ENCODE peak calls at places on chromosomes 5 and 9, in seven cellular contexts. K is esophagus muscularis mucosa, B is gastrocnemius medialis, N is lower leg skin, F is ovary, D is IMR-90, G is right lobe of liver. W is an unnamed sample.

GRCh38 chr9:95528908-95529502 is 12.2 kb upstream of the PTCH1 start:
- DNase-seq in K (no peak), B (no peak), N (no peak), F (no peak), D (no peak), G (no peak), W (no peak)

GRCh38 chr9:121610638-121610953 is 40.8 kb upstream of the DAB2IP start:
- DNase-seq in K (no peak), B (no peak), N (no peak), F (no peak), D (no peak), G (no peak), W (no peak)

GRCh38 chr5:94326579-94326978 is 291.8 kb downstream of the KIAA0825 start:
- DNase-seq in K (no peak), B (no peak), N (no peak), F (no peak), D (no peak), G (no peak), W (no peak)

GRCh38 chr9:83940590-83941303 is 19.5 kb upstream of the KIF27 start:
- DNase-seq in K (no peak), B (no peak), N (no peak), F (no peak), D (no peak), G (no peak), W (no peak)

GRCh38 chr9:97636903-97637302 is 3.3 kb downstream of the NCBP1 start:
- DNase-seq in K (no peak), B (no peak), N (no peak), F (no peak), D (no peak), G (no peak), W (no peak)

GRCh38 chr9:107019216-107019615 is 156.2 kb downstream of the ZNF462 start:
- DNase-seq in K (peak; percentile 80), B (no peak), N (no peak), F (no peak), D (peak; percentile 64), G (no peak), W (no peak)

GRCh38 chr5:140633081-140633471 is at the start of gene CD14:
- DNase-seq in K (peak; percentile 94), B (peak; percentile 36), N (peak; percentile 92), F (peak; percentile 46), D (no peak), G (peak; percentile 85), W (peak; percentile 32)

GRCh38 chr5:13944564-13945195 is at the start of gene DNAH5:
- DNase-seq in K (no peak), B (no peak), N (no peak), F (no peak), D (peak; percentile 71), G (no peak), W (no peak)

GRCh38 chr9:134855900-134856377 is 24.7 kb upstream of the FCN2 start:
- DNase-seq in K (no peak), B (no peak), N (no peak), F (no peak), D (no peak), G (peak; percentile 30), W (no peak)

GRCh38 chr9:70352356-70352755 is 62.1 kb downstream of the KLF9 start:
- DNase-seq in K (no peak), B (no peak), N (no peak), F (no peak), D (peak; percentile 81), G (no peak), W (no peak)

GRCh38 chr9:21833090-21833801 is 30.8 kb downstream of the MTAP start:
- DNase-seq in K (no peak), B (no peak), N (no peak), F (no peak), D (no peak), G (no peak), W (no peak)

GRCh38 chr9:111232997-111233790 is 96.8 kb downstream of the OR2K2 start:
- DNase-seq in K (no peak), B (no peak), N (no peak), F (no peak), D (no peak), G (no peak), W (no peak)

GRCh38 chr9:86563350-86563749 is 209.1 kb upstream of the TUT7 start:
- DNase-seq in K (no peak), B (no peak), N (no peak), F (no peak), D (peak; percentile 73), G (no peak), W (no peak)

GRCh38 chr5:34494111-34494755 is 161.9 kb upstream of the RAI14 start:
- DNase-seq in K (no peak), B (no peak), N (no peak), F (no peak), D (peak; percentile 87), G (no peak), W (no peak)

GRCh38 chr5:54725391-54726280 is 208.1 kb downstream of the SNX18 start:
- DNase-seq in K (peak; percentile 88), B (no peak), N (no peak), F (no peak), D (peak; percentile 54), G (no peak), W (no peak)

GRCh38 chr5:5235685-5236084 is 95.6 kb downstream of the ADAMTS16 start:
- DNase-seq in K (no peak), B (no peak), N (no peak), F (no peak), D (no peak), G (no peak), W (no peak)

GRCh38 chr5:175823731-175824525 is 47.5 kb upstream of the CPLX2 start:
- DNase-seq in K (no peak), B (no peak), N (no peak), F (no peak), D (no peak), G (no peak), W (no peak)

GRCh38 chr5:110371725-110372041 is 354.8 kb downstream of the TMEM232 start:
- DNase-seq in K (no peak), B (no peak), N (no peak), F (no peak), D (no peak), G (no peak), W (no peak)

GRCh38 chr5:151615431-151615830 is 24.3 kb upstream of the FAT2 start:
- DNase-seq in K (no peak), B (no peak), N (no peak), F (no peak), D (no peak), G (no peak), W (no peak)

GRCh38 chr5:125484272-125485002 is 738.0 kb upstream of the ZNF608 start:
- DNase-seq in K (no peak), B (peak; percentile 84), N (peak; percentile 86), F (peak; percentile 51), D (peak; percentile 93), G (no peak), W (peak; percentile 82)

DNA sequence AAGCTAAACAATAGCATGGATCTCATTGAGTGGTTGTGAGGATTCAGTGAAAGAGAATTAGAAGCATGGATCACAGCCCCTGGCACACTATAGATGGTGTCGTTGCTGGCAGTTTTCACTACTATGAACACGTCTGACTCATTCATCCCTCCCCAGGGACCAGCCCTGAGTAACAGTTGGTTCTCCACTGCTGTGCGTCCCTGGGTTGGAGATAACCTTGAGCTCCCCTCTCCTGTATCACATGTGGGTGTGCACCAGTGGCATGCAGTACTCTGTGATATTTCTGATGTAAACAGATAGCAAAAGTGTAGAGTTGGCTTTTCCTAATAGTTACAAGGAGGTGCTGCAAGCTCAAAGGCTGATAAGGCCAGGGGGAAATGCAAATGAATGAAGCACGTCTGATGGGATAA is 8.8 kb upstream of the LCP2 start:
- DNase-seq in K (no peak), B (peak; percentile 37), N (no peak), F (peak; percentile 70), D (peak; percentile 0), G (no peak), W (peak; percentile 70)
- TF ChIP-seq POLR2A in K (no peak), B (no peak), N (no peak), F (no peak), D (no peak), G (no peak), W (no peak)

DNA sequence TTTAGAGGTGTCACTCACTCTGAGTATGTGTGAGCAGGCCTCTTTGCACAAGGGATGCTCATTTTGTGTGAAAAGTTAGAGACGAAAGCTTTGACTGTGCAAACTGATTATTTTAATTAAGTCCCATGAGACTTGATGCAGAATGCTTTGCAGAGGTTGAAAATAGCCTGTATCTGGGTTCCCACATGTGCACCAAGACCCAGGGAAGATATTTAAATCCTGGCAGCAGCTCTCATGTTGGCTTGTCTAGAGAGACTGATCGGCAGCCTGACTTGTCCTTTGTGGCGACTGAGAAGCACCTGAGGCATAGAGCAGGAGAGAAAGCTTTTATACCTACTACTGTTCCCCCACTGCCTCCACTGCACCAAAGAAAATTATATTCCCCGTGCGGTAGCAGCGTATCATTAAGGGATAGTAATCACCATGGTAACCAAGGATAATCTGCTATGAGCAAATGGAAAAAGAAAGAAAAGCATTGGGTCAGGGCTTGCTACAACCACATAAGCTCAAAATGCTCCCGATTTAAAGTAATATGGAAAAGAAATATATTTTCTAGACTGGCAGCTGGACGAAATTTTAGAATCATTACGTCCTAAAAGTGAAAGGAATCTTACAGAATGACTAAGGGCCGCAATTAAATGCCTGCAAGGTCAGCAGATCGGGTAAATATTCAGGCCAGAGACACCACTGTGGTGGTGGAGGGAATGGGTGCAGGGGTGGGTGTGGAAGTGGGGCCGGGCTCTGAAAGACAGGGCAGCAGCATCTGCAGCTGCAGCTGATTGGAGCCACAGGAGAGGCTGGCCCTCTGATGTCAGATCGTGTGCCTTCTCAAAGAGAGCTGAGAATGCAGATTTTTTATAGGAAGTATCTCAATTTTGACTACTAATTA is 135.3 kb upstream of the EPB41L4A start:
- DNase-seq in K (no peak), B (no peak), N (no peak), F (no peak), D (no peak), G (no peak), W (no peak)
- H3K4me3 ChIP-seq in K (no peak overlapping the region), B (peak overlapping the region; percentile 8), N (no peak overlapping the region), F (no peak overlapping the region), D (no peak overlapping the region), G (no peak overlapping the region), W (no peak overlapping the region)

DNA sequence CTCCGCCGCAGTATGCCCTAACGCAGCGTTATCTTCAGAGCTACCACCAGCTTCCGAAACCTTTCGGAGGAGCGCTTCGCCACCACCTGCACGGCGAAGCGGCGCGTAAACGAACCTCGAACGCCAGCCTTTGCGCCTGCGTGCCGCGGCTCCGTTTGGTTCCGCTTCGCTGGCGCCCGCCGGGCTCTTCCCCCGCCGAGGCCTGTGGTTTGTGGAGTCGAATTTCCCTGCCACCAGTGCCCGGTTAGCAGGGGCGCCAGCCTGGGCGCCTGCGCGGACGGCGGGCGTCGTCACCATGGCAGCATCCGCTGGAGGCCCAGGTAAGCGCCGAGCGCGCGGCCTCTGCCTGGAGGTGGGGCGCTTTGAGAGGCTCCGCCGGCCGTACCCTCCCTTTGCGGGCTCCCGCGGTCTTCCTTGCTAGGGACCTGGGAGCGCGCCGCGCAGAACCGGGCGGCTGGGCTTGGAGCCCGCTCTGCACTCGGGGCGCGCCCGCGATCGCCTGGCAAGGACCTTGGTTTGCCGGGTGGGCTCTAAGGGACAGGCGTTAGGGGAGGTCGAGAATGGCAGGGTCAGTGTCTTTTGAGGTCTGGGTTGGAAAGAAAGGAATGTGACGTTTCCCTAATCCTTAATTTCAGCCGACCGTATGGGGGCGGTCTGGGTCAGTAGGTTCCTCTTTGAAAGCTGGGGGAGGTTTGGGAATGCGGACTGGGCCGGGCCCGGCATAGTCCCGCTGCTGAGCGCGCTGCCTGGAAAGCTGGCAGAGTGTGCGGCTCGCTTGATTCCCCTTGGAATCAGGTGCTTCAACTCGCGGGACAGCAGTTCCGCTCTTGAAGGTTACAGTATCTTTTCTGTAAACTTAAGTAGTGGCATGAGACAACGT is at the start of gene FAM151B:
- DNase-seq in K (peak; percentile 92), B (peak; percentile 74), N (peak; percentile 93), F (peak; percentile 73), D (peak; percentile 87), G (peak; percentile 97), W (peak; percentile 95)
- TF ChIP-seq POLR2A in K (no peak), B (no peak), N (no peak), F (no peak), D (peak; percentile 52), G (peak; percentile 69), W (no peak)

GRCh38 chr9:127185181-127185580 is 62.7 kb upstream of the ANGPTL2 start:
- DNase-seq in K (no peak), B (no peak), N (no peak), F (peak; percentile 25), D (no peak), G (no peak), W (no peak)
- H3K4me3 ChIP-seq in K (no peak overlapping the region), B (no peak overlapping the region), N (no peak overlapping the region), F (no peak overlapping the region), D (no peak overlapping the region), G (no peak overlapping the region), W (no peak overlapping the region)